ENCODE peak calls at places on chromosomes 3 and 15, in seven cellular contexts. One of them, this sample, is unnamed.

GRCh38 chr15:28937271-28937670 is 51.5 kb downstream of the APBA2 start:
- DNase-seq in neural crest cell: no peak
- DNase-seq in upper lobe of right lung: peak
- DNase-seq in astrocyte of the spinal cord: no peak
- DNase-seq in DND-41: no peak
- DNase-seq in endothelial cell: no peak
- DNase-seq in dorsolateral prefrontal cortex: peak
- DNase-seq in this sample: no peak

GRCh38 chr3:13086594-13086993 is 13.4 kb upstream of the IQSEC1 start:
- DNase-seq in DND-41: peak
- DNase-seq in astrocyte of the spinal cord: no peak
- DNase-seq in dorsolateral prefrontal cortex: no peak
- DNase-seq in neural crest cell: no peak
- DNase-seq in endothelial cell: no peak
- DNase-seq in upper lobe of right lung: no peak
- DNase-seq in this sample: no peak

GRCh38 chr3:45991341-45991740 is 4.3 kb downstream of the FYCO1 start:
- DNase-seq in endothelial cell: no peak
- DNase-seq in dorsolateral prefrontal cortex: no peak
- DNase-seq in neural crest cell: no peak
- DNase-seq in astrocyte of the spinal cord: no peak
- DNase-seq in upper lobe of right lung: no peak
- DNase-seq in DND-41: no peak
- DNase-seq in this sample: no peak

GRCh38 chr3:36892457-36893136 is 52.3 kb downstream of the TRANK1 start:
- DNase-seq in endothelial cell: no peak
- DNase-seq in neural crest cell: no peak
- DNase-seq in astrocyte of the spinal cord: no peak
- DNase-seq in DND-41: no peak
- DNase-seq in dorsolateral prefrontal cortex: no peak
- DNase-seq in upper lobe of right lung: no peak
- DNase-seq in this sample: no peak

GRCh38 chr15:90266485-90266884 is 1.0 kb downstream of the NGRN start:
- DNase-seq in endothelial cell: no peak
- DNase-seq in neural crest cell: no peak
- DNase-seq in dorsolateral prefrontal cortex: no peak
- DNase-seq in DND-41: no peak
- DNase-seq in upper lobe of right lung: peak
- DNase-seq in astrocyte of the spinal cord: no peak
- DNase-seq in this sample: peak

GRCh38 chr15:93076217-93076616 is 12.8 kb downstream of the RGMA start:
- DNase-seq in dorsolateral prefrontal cortex: no peak
- DNase-seq in DND-41: no peak
- DNase-seq in astrocyte of the spinal cord: no peak
- DNase-seq in endothelial cell: no peak
- DNase-seq in upper lobe of right lung: no peak
- DNase-seq in neural crest cell: no peak
- DNase-seq in this sample: no peak

GRCh38 chr15:99906793-99907192 is 173.6 kb upstream of the LYSMD4 start:
- DNase-seq in astrocyte of the spinal cord: no peak
- DNase-seq in DND-41: no peak
- DNase-seq in upper lobe of right lung: no peak
- DNase-seq in neural crest cell: no peak
- DNase-seq in endothelial cell: no peak
- DNase-seq in dorsolateral prefrontal cortex: no peak
- DNase-seq in this sample: no peak

GRCh38 chr3:169264711-169265110 is 398.8 kb downstream of the MECOM start:
- DNase-seq in DND-41: no peak
- DNase-seq in dorsolateral prefrontal cortex: no peak
- DNase-seq in neural crest cell: no peak
- DNase-seq in endothelial cell: no peak
- DNase-seq in upper lobe of right lung: no peak
- DNase-seq in astrocyte of the spinal cord: peak
- DNase-seq in this sample: no peak

GRCh38 chr3:42032693-42033349 is 58.3 kb upstream of the TRAK1 start:
- DNase-seq in endothelial cell: no peak
- DNase-seq in DND-41: no peak
- DNase-seq in neural crest cell: no peak
- DNase-seq in dorsolateral prefrontal cortex: no peak
- DNase-seq in astrocyte of the spinal cord: peak
- DNase-seq in upper lobe of right lung: peak
- DNase-seq in this sample: no peak

GRCh38 chr15:36936652-36937051 is 163.7 kb downstream of the MEIS2 start:
- DNase-seq in dorsolateral prefrontal cortex: no peak
- DNase-seq in DND-41: no peak
- DNase-seq in endothelial cell: no peak
- DNase-seq in upper lobe of right lung: no peak
- DNase-seq in astrocyte of the spinal cord: peak
- DNase-seq in neural crest cell: no peak
- DNase-seq in this sample: no peak

GRCh38 chr3:110067527-110067926 is 730.2 kb upstream of the DPPA4 start:
- DNase-seq in endothelial cell: no peak
- DNase-seq in DND-41: no peak
- DNase-seq in neural crest cell: no peak
- DNase-seq in dorsolateral prefrontal cortex: no peak
- DNase-seq in upper lobe of right lung: no peak
- DNase-seq in astrocyte of the spinal cord: peak
- DNase-seq in this sample: no peak

GRCh38 chr3:183018416-183019192 is 38.3 kb upstream of the DCUN1D1 start:
- DNase-seq in upper lobe of right lung: no peak
- DNase-seq in endothelial cell: no peak
- DNase-seq in astrocyte of the spinal cord: no peak
- DNase-seq in neural crest cell: no peak
- DNase-seq in DND-41: no peak
- DNase-seq in dorsolateral prefrontal cortex: no peak
- DNase-seq in this sample: no peak

GRCh38 chr3:196544491-196544992 is 23.8 kb downstream of the WDR53 start:
- DNase-seq in upper lobe of right lung: no peak
- DNase-seq in endothelial cell: no peak
- DNase-seq in dorsolateral prefrontal cortex: no peak
- DNase-seq in astrocyte of the spinal cord: no peak
- DNase-seq in neural crest cell: no peak
- DNase-seq in DND-41: no peak
- DNase-seq in this sample: no peak

GRCh38 chr3:52400275-52400793 is 44.6 kb downstream of the SEMA3G start:
- DNase-seq in upper lobe of right lung: peak
- DNase-seq in astrocyte of the spinal cord: no peak
- DNase-seq in neural crest cell: no peak
- DNase-seq in DND-41: no peak
- DNase-seq in dorsolateral prefrontal cortex: peak
- DNase-seq in endothelial cell: no peak
- DNase-seq in this sample: no peak

GRCh38 chr3:139694542-139694941 is 16.8 kb upstream of the NMNAT3 start:
- DNase-seq in astrocyte of the spinal cord: no peak
- DNase-seq in DND-41: no peak
- DNase-seq in dorsolateral prefrontal cortex: no peak
- DNase-seq in upper lobe of right lung: no peak
- DNase-seq in endothelial cell: no peak
- DNase-seq in neural crest cell: no peak
- DNase-seq in this sample: no peak

GRCh38 chr15:91018178-91018577 is 4.2 kb downstream of the VPS33B start:
- DNase-seq in neural crest cell: no peak
- DNase-seq in dorsolateral prefrontal cortex: no peak
- DNase-seq in upper lobe of right lung: no peak
- DNase-seq in astrocyte of the spinal cord: no peak
- DNase-seq in endothelial cell: no peak
- DNase-seq in DND-41: no peak
- DNase-seq in this sample: no peak

DNA sequence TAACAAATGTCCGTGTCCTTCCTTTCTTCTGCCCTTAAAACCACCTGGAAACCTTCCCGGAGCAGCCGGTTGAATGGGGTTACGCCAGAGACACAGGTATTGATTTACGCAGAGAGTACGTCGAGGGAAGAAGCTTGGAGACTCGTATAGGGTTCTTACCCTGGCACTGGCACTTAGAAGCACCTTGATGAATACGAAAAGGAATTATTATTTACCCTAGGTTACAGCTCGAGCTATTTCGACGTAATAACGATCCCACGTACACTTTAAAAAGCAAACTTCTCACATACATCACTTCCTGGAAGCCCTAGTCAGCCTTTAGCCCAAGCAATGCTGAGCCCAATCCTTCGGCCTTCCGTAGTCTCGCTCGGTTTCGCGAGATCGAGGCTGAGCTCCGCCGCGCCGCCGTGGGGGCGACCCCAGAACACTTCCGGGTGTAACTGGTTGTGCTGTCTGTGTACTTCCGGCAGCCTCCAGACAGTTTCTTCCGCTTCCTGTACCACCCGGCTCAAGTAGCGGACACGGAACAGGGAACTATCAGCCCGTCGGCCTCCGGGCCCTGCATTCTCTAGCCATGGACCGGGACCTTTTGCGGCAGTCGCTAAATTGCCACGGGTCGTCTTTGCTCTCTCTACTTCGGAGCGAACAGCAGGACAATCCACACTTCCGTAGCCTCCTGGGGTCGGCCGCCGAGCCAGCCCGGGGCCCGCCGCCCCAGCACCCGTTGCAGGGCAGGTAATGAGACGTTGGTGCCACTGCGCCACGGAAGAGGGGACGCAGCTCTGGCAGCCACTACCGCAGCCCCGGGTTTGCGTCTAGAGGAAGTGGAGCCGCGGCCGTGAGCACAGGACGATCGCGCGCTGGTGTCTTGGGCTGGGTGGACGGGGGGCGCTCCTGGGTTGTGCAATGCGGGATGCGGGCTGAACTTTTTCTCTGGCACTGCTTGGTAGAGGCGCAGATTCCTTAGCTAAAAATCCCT is at the start of gene TTC14:
- DNase-seq in astrocyte of the spinal cord: peak
- DNase-seq in dorsolateral prefrontal cortex: peak
- DNase-seq in neural crest cell: peak
- DNase-seq in upper lobe of right lung: peak
- DNase-seq in endothelial cell: peak
- DNase-seq in DND-41: peak
- DNase-seq in this sample: peak
- TF ChIP-seq CTCF in astrocyte of the spinal cord: no peak
- TF ChIP-seq CTCF in dorsolateral prefrontal cortex: no peak
- TF ChIP-seq CTCF in neural crest cell: no peak
- TF ChIP-seq CTCF in upper lobe of right lung: no peak
- TF ChIP-seq CTCF in endothelial cell: no peak
- TF ChIP-seq CTCF in DND-41: peak
- TF ChIP-seq CTCF in this sample: no peak

DNA sequence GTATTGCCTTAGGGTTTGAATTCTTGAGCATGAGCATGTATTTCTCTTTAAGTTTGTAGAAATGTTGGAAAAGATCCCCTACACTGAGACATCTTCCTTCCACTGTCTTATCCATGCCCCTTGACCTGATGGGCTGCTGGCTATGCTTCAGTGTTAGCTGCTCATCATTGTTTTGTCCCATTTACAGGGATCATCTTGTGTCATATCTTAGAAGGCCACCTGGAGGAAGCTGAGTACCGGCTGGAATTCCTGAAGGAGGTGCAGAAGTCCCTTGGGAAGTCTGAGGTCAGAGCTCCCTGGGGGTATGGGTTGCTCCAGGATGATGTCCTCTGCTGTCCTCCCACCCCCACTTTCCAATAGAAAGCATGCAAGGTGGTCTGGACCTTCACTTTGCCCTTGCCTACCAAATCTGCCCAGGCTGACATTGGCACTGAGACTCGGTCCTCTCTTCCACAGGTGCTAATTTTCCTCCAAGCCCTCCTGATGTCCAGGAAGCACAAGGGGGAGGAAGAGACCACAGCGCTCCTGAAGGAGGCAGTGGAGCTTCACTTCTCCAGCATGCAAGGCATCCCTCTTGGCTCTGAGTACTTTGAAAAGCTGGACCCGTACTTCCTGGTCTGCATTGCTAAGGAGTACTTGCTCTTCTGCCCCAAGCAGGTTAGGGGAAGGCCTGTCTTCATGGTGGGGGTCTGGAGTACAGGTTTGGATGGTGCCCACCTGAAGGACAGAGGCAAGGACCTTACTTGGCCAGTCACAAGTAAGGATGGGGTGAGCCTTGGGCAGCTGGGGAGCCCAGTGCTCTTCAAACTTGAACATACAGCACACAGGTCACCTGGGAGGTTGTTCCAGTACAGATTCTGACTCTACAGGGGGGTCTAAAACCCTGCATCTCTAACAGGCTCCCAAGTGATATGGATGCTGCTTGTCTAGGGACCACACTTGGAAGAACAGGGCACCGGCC is 17.7 kb downstream of the TTC21A start:
- DNase-seq in dorsolateral prefrontal cortex: no peak
- DNase-seq in astrocyte of the spinal cord: peak
- DNase-seq in upper lobe of right lung: no peak
- DNase-seq in endothelial cell: no peak
- DNase-seq in neural crest cell: no peak
- DNase-seq in DND-41: no peak
- DNase-seq in this sample: no peak
- TF ChIP-seq CTCF in dorsolateral prefrontal cortex: no peak
- TF ChIP-seq CTCF in astrocyte of the spinal cord: peak
- TF ChIP-seq CTCF in upper lobe of right lung: peak
- TF ChIP-seq CTCF in endothelial cell: no peak
- TF ChIP-seq CTCF in neural crest cell: no peak
- TF ChIP-seq CTCF in DND-41: peak
- TF ChIP-seq CTCF in this sample: no peak

DNA sequence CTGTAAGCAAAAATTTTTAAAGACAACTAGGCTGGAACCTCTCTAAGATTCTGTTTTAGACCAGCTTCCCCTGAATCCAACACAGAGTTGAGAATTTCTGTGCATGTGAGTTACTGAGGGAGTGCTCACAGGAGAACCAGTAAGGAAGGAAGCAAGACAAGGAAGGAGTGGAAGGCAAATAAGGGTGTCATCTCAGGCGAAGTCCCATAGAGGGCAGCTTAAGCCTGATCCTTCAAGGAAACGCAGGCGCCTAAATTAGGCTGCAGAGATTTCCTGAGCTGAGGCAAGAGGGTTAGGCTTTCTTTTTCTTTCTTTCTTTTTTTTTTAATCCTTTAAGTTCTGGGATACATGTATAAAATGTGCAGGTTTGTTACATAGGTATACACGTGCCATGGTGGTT is 36.2 kb upstream of the COL6A6 start:
- DNase-seq in dorsolateral prefrontal cortex: no peak
- DNase-seq in neural crest cell: peak
- DNase-seq in upper lobe of right lung: no peak
- DNase-seq in endothelial cell: peak
- DNase-seq in astrocyte of the spinal cord: peak
- DNase-seq in DND-41: no peak
- DNase-seq in this sample: peak
- TF ChIP-seq CTCF in dorsolateral prefrontal cortex: no peak
- TF ChIP-seq CTCF in neural crest cell: peak
- TF ChIP-seq CTCF in upper lobe of right lung: peak
- TF ChIP-seq CTCF in endothelial cell: peak
- TF ChIP-seq CTCF in astrocyte of the spinal cord: peak
- TF ChIP-seq CTCF in DND-41: peak
- TF ChIP-seq CTCF in this sample: no peak

DNA sequence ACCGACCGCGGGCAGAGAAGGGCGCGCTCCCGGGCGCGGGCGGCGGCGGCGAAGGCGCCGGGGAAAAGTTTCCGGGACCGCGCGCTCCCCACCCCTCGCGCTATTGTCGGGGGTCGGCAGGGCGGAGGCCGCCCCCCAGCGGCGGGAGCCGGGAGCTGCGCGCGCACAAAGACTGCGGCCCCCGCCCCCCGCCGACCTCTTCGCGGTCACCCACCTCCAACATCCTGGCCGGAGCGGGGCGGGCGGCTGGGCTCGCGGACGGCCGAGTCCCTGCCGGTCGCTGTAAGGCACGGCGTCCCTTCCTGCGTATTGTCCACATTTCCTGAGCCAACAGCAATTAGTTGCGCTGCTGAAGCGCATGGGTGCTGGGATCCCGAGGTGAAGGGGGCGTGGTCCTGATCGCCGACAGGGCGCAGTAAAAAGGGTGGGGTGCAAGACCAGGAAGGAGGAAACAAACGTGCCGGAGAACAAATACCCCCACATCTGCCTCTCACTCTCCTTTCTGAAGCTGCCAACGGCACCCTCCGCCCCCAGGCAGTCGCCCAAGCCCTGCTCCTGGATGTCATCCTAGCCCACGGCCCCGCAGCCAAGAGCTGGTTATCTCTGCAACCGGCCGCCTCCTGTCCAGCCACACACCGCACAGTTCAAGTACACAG is at the start of gene TMEM44:
- DNase-seq in dorsolateral prefrontal cortex: no peak
- DNase-seq in neural crest cell: peak
- DNase-seq in upper lobe of right lung: peak
- DNase-seq in astrocyte of the spinal cord: peak
- DNase-seq in DND-41: peak
- DNase-seq in endothelial cell: peak
- DNase-seq in this sample: peak
- TF ChIP-seq CTCF in dorsolateral prefrontal cortex: peak
- TF ChIP-seq CTCF in neural crest cell: peak
- TF ChIP-seq CTCF in upper lobe of right lung: peak
- TF ChIP-seq CTCF in astrocyte of the spinal cord: peak
- TF ChIP-seq CTCF in DND-41: peak
- TF ChIP-seq CTCF in endothelial cell: peak
- TF ChIP-seq CTCF in this sample: peak

This sample was measured in activated CD8-positive, alpha-beta T cell treated with anti-CD3 and anti-CD28 coated beads for 36 hours.